ENCODE peak calls at places on chromosome 21, in four cellular contexts. Y, C, I and D are unnamed samples.

GRCh38 chr21:34962586-34963222 is 86.4 kb downstream of the RUNX1 start:
- DNase-seq in Y (no peak), C (no peak), I (no peak), D (no peak)

GRCh38 chr21:28827422-28827821 is 165.3 kb downstream of the LTN1 start:
- DNase-seq in Y (no peak), C (no peak), I (peak), D (no peak)

GRCh38 chr21:29105218-29105617 is 25.2 kb upstream of the MAP3K7CL start:
- DNase-seq in Y (no peak), C (no peak), I (peak), D (peak)

GRCh38 chr21:9760398-9761074 is 760.8 kb upstream of the TPTE start:
- DNase-seq in Y (no peak), C (no peak), I (no peak), D (no peak)

GRCh38 chr21:27250386-27250785 is 283.5 kb upstream of the ADAMTS5 start:
- DNase-seq in Y (no peak), C (no peak), I (no peak), D (no peak)

GRCh38 chr21:36395353-36396111 is 10.3 kb downstream of the CHAF1B start:
- DNase-seq in Y (no peak), C (no peak), I (no peak), D (no peak)

GRCh38 chr21:14987370-14988170 is 77.2 kb downstream of the NRIP1 start:
- DNase-seq in Y (no peak), C (no peak), I (no peak), D (no peak)

GRCh38 chr21:18153063-18153462 is 91.6 kb upstream of the CHODL start:
- DNase-seq in Y (no peak), C (no peak), I (peak), D (peak)

GRCh38 chr21:39863111-39863510 is 4.1 kb upstream of the PCP4 start:
- DNase-seq in Y (no peak), C (no peak), I (no peak), D (no peak)

GRCh38 chr21:31136891-31137290 is 98.6 kb upstream of the KRTAP19-8 start:
- DNase-seq in Y (no peak), C (no peak), I (peak), D (peak)

GRCh38 chr21:32445101-32445500 is 32.6 kb downstream of the EVA1C start:
- DNase-seq in Y (no peak), C (no peak), I (no peak), D (no peak)

GRCh38 chr21:37370152-37371040 is 3.8 kb downstream of the DYRK1A start:
- DNase-seq in Y (no peak), C (no peak), I (peak), D (no peak)

GRCh38 chr21:35046223-35046690 is 2.8 kb downstream of the RUNX1 start:
- DNase-seq in Y (no peak), C (no peak), I (no peak), D (no peak)

GRCh38 chr21:39610705-39611104 is 2.0 kb upstream of the B3GALT5 start:
- DNase-seq in Y (no peak), C (peak), I (no peak), D (no peak)

GRCh38 chr21:31781737-31782136 is 49.8 kb upstream of the SCAF4 start:
- DNase-seq in Y (peak), C (no peak), I (peak), D (peak)

GRCh38 chr21:32392299-32392879 is 423 bp downstream of the URB1 start:
- DNase-seq in Y (no peak), C (no peak), I (no peak), D (no peak)

GRCh38 chr21:35651166-35651565 is 409.2 kb downstream of the SETD4 start:
- DNase-seq in Y (no peak), C (no peak), I (no peak), D (no peak)

GRCh38 chr21:39641827-39642450 is 29.2 kb downstream of the B3GALT5 start:
- DNase-seq in Y (no peak), C (peak), I (no peak), D (no peak)

GRCh38 chr21:18986197-18986596 is 582.6 kb upstream of the TMPRSS15 start:
- DNase-seq in Y (no peak), C (no peak), I (no peak), D (no peak)

GRCh38 chr21:29018540-29018939 is 609 bp downstream of the RWDD2B start:
- DNase-seq in Y (no peak), C (no peak), I (peak), D (no peak)

GRCh38 chr21:29649370-29649963 is 290.3 kb downstream of the GRIK1 start:
- DNase-seq in Y (no peak), C (no peak), I (no peak), D (no peak)

GRCh38 chr21:31484219-31484618 is 140.2 kb upstream of the TIAM1 start:
- DNase-seq in Y (no peak), C (no peak), I (no peak), D (no peak)

GRCh38 chr21:32782698-32783097 is 11.1 kb upstream of the PAXBP1 start:
- DNase-seq in Y (no peak), C (no peak), I (no peak), D (no peak)

GRCh38 chr21:28154121-28154520 is 838.6 kb downstream of the LTN1 start:
- DNase-seq in Y (no peak), C (no peak), I (no peak), D (peak)

GRCh38 chr21:31447477-31447876 is 103.4 kb upstream of the TIAM1 start:
- DNase-seq in Y (no peak), C (no peak), I (peak), D (peak)

GRCh38 chr21:36104306-36105300 is 30.3 kb upstream of the CBR3 start:
- DNase-seq in Y (peak), C (peak), I (peak), D (peak)

GRCh38 chr21:39099859-39100258 is 83.4 kb downstream of the PSMG1 start:
- DNase-seq in Y (no peak), C (no peak), I (no peak), D (no peak)

GRCh38 chr21:35226960-35227741 is 178.0 kb upstream of the RUNX1 start:
- DNase-seq in Y (no peak), C (no peak), I (no peak), D (no peak)

GRCh38 chr21:38314534-38314933 is 57.7 kb downstream of the KCNJ15 start:
- DNase-seq in Y (no peak), C (no peak), I (no peak), D (no peak)

GRCh38 chr21:23613014-23613413 is 1994.3 kb downstream of the MRPL39 start:
- DNase-seq in Y (no peak), C (no peak), I (no peak), D (no peak)

GRCh38 chr21:15057290-15057689 is 7.5 kb downstream of the NRIP1 start:
- DNase-seq in Y (no peak), C (peak), I (no peak), D (no peak)

GRCh38 chr21:34745557-34746255 is 76.9 kb downstream of the CLIC6 start:
- DNase-seq in Y (peak), C (peak), I (peak), D (peak)

GRCh38 chr21:32328595-32328994 is 29.9 kb downstream of the MRAP start:
- DNase-seq in Y (peak), C (no peak), I (peak), D (no peak)

DNA sequence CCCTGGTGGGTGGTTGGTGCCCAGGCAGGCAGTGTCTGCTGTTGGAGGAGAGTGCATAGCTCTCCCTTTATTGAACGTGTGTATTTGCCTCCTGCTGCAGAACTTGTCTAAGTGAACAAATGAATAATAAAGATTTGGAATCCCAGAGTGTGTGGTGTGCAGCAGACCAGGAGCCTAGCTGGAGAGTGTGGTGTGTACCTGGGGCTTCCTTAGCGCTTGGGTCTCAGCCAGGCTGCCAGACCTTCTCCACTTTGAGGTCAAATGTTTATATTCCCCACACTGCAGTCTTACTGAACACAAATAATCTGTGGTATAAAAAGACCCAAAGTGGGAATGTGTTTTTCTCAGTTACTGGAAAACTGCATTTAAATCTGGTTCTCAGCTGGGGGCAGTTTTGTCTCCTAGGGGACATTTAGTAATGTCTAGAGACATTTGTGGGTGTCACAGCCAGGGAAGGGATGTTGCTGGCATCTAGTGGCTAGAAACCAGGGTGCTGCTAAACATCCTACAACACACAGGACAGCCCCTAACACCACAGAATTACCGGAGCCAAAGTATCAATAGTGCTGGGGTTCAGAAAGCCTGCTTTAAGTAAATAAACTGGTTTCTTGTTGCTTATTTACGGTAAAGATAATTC is 23.6 kb downstream of the SLC37A1 start:
- DNase-seq in Y (no peak), C (no peak), I (peak), D (no peak)
- TF ChIP-seq CTCF in Y (no peak), C (peak), I (peak), D (peak)

DNA sequence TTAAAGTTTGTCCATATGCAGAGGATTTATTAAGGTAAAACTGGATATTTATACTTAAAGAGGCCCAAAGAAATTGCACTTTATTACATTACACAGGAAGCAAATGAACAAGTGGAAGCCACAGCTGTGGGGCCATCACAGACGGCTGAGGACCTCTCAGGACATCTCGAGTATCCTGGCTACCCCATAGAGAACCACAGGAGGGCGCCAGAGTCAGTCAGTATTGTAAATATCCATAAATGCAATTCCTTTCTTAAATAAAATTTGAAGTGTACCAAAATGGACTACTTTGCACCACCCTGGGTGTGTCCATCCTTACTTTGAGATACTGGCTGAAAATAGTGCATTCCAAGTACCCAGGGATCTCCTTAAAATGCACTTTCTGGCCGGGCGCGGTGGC is 257.2 kb downstream of the MRPL39 start:
- DNase-seq in Y (no peak), C (peak), I (peak), D (peak)
- TF ChIP-seq CTCF in Y (no peak), C (peak), I (peak), D (peak)

GRCh38 chr21:42520628-42521253 is 7.1 kb downstream of the SLC37A1 start:
- DNase-seq in Y (no peak), C (peak), I (peak), D (no peak)
- TF ChIP-seq CTCF in Y (no peak), C (peak), I (peak), D (peak)

DNA sequence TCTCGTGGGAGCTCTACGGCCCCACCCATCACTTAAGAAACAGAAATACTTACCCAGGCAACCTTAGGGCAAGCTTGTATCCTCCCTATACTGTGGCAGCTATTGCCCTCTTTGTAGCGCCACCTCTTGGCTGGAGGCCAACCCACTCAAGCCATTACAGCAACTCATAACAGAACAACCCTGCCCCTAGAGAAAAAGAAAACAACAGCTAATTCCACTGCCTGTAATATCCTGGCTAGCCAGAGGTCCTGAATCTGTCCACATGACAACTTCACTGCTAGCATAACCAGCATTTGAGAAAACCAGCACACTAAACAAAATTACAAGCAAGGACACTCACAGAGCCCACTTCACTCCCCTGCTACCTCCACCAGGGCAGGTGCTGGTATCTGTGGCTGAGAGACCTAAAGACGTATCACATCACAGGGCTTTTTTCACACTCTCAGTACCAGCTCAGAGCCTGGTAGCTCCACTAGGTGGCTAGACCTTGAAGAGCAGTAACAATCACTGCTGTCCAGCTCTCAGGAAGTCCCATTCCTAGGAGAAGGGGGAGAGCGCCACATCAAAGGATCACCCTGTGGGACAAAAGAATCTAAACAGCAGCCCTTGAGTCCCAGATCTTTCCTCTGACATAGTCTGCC is 14.5 kb upstream of the MX1 start:
- DNase-seq in Y (no peak), C (no peak), I (no peak), D (no peak)
- TF ChIP-seq CTCF in Y (no peak), C (peak), I (peak), D (peak)

GRCh38 chr21:45137612-45137937 is 63.2 kb downstream of the ADARB1 start:
- DNase-seq in Y (no peak), C (no peak), I (no peak), D (no peak)
- TF ChIP-seq CTCF in Y (no peak), C (no peak), I (no peak), D (no peak)

DNA sequence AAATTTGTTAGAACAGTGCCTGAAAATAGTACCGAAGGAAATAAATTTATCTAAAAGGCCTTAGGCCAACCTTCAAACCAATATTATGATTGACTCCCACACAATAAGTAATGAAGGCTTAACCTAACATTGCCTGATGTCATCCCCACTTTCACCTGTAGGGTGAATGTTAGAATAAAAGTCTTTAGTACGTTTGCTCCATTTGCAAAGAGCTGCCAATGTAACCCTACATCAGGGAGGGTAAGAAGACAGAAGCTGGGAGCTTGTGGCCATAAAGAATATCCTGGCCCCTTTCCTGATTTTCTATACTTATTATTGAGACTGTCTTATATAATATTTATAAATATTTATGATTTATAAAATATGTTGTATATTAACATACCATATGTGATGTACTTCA is 661.8 kb upstream of the CXADR start:
- DNase-seq in Y (no peak), C (no peak), I (no peak), D (no peak)
- TF ChIP-seq CTCF in Y (no peak), C (peak), I (no peak), D (no peak)

GRCh38 chr21:45309541-45310381 is 22.1 kb upstream of the POFUT2 start:
- DNase-seq in Y (peak), C (no peak), I (no peak), D (no peak)

GRCh38 chr21:45309069-45309521 is 21.4 kb upstream of the POFUT2 start:
- DNase-seq in Y (peak), C (peak), I (peak), D (peak)

GRCh38 chr21:45306453-45306831 is 18.7 kb upstream of the POFUT2 start:
- DNase-seq in Y (peak), C (no peak), I (no peak), D (no peak)

GRCh38 chr21:45306832-45307571 is 19.3 kb upstream of the POFUT2 start:
- DNase-seq in Y (peak), C (no peak), I (peak), D (peak)

GRCh38 chr21:45308211-45309068 is 20.7 kb upstream of the POFUT2 start:
- DNase-seq in Y (peak), C (no peak), I (peak), D (peak)
- TF ChIP-seq CTCF in Y (no peak), C (no peak), I (no peak), D (no peak)